ENCODE peak calls at places on chromosome 16, in five cellular contexts. A is heart right ventricle; J is naive thymus-derived CD4-positive, alpha-beta T cell; M is lower lobe of right lung; L is ascending aorta. E is an unnamed sample. For H3K4me1, the result is how much of the 10 kb centered on the place peaks cover.

GRCh38 chr16:12341423-12341822 is 364.9 kb downstream of the SNX29 start:
- DNase-seq in L (no peak), J (no peak), M (no peak), A (no peak), E (peak)

GRCh38 chr16:5615868-5616642 is 518.5 kb upstream of the EEF2KMT start:
- DNase-seq in A (peak), J (peak), M (peak), L (no peak), E (peak)

GRCh38 chr16:22001591-22001990 is 675 bp upstream of the PDZD9 start:
- DNase-seq in L (no peak), M (no peak), A (no peak), J (no peak), E (no peak)

GRCh38 chr16:52786105-52786504 is 239.2 kb upstream of the TOX3 start:
- DNase-seq in J (no peak), M (no peak), L (no peak), A (no peak), E (no peak)

GRCh38 chr16:73054732-73055481 is 7.0 kb upstream of the ZFHX3 start:
- DNase-seq in L (no peak), A (no peak), M (no peak), J (no peak), E (peak)

GRCh38 chr16:48164907-48165715 is 9.3 kb upstream of the ABCC12 start:
- DNase-seq in L (peak), A (peak), J (peak), M (peak), E (peak)

GRCh38 chr16:86011532-86011931 is 112.6 kb downstream of the IRF8 start:
- DNase-seq in J (no peak), A (no peak), L (no peak), M (no peak), E (no peak)

GRCh38 chr16:15398618-15399316 is 3.2 kb downstream of the MPV17L start:
- DNase-seq in J (no peak), L (no peak), A (no peak), M (no peak), E (peak)

GRCh38 chr16:89864421-89864820 is 9.0 kb upstream of the TCF25 start:
- DNase-seq in M (no peak), J (no peak), L (no peak), A (no peak), E (no peak)

GRCh38 chr16:51621610-51622009 is 470.5 kb upstream of the SALL1 start:
- DNase-seq in M (no peak), L (no peak), A (no peak), J (no peak), E (no peak)

GRCh38 chr16:20291807-20292206 is 35.5 kb downstream of the GP2 start:
- DNase-seq in M (no peak), L (no peak), J (no peak), A (no peak), E (no peak)

GRCh38 chr16:18041864-18042834 is 294.4 kb downstream of the NPIPA8 start:
- DNase-seq in L (no peak), A (no peak), J (no peak), M (no peak), E (no peak)

GRCh38 chr16:832652-833336 is 32.3 kb upstream of the GNG13 start:
- DNase-seq in L (no peak), J (no peak), M (no peak), A (no peak), E (no peak)

GRCh38 chr16:67017810-67018488 is 11.0 kb upstream of the CBFB start:
- DNase-seq in J (peak), M (peak), A (peak), L (peak), E (peak)

GRCh38 chr16:58426960-58427359 is 34.7 kb downstream of the GINS3 start:
- DNase-seq in J (no peak), M (no peak), A (peak), L (no peak), E (no peak)

GRCh38 chr16:58048914-58049696 is 23.6 kb downstream of the MMP15 start:
- DNase-seq in M (no peak), J (no peak), L (no peak), A (no peak), E (no peak)

GRCh38 chr16:87390641-87391323 is 1.4 kb upstream of the MAP1LC3B start:
- DNase-seq in A (no peak), L (no peak), M (peak), J (no peak), E (no peak)

GRCh38 chr16:57764341-57765159 is 29.0 kb downstream of the KATNB1 start:
- DNase-seq in J (no peak), A (no peak), M (peak), L (no peak), E (peak)

GRCh38 chr16:50598256-50598894 is 50.2 kb downstream of the NKD1 start:
- DNase-seq in L (peak), J (no peak), A (peak), M (peak), E (no peak)

GRCh38 chr16:249431-249830 is 14.8 kb downstream of the FAM234A start:
- DNase-seq in J (no peak), L (no peak), M (peak), A (no peak), E (no peak)

GRCh38 chr16:65068151-65068740 is 53.6 kb downstream of the CDH11 start:
- DNase-seq in M (no peak), L (no peak), A (no peak), J (no peak), E (no peak)

GRCh38 chr16:12403746-12404658 is 399.7 kb downstream of the CPPED1 start:
- DNase-seq in A (no peak), J (no peak), M (no peak), L (no peak), E (no peak)

GRCh38 chr16:51900221-51900780 is 646.6 kb downstream of the TOX3 start:
- DNase-seq in L (no peak), M (no peak), A (no peak), J (no peak), E (no peak)

GRCh38 chr16:49351119-49351518 is 22.5 kb upstream of the C16orf78 start:
- DNase-seq in L (no peak), A (no peak), M (no peak), J (no peak), E (no peak)

GRCh38 chr16:87734644-87735043 is 31.1 kb downstream of the KLHDC4 start:
- DNase-seq in M (no peak), L (no peak), A (no peak), J (no peak), E (no peak)

GRCh38 chr16:50505115-50505514 is 43.1 kb upstream of the NKD1 start:
- DNase-seq in M (no peak), A (no peak), J (no peak), L (no peak), E (no peak)

GRCh38 chr16:83549836-83550569 is 257.8 kb upstream of the HSBP1 start:
- DNase-seq in M (no peak), J (no peak), A (no peak), L (no peak), E (no peak)

GRCh38 chr16:49959552-49960277 is 65.3 kb upstream of the CNEP1R1 start:
- DNase-seq in A (no peak), M (peak), L (no peak), J (no peak), E (no peak)

GRCh38 chr16:47519037-47519436 is 57.9 kb downstream of the PHKB start:
- DNase-seq in A (no peak), M (no peak), J (no peak), L (no peak), E (no peak)

GRCh38 chr16:89308391-89309333 is 91.2 kb downstream of the ZNF778 start:
- DNase-seq in A (no peak), M (no peak), L (no peak), J (no peak), E (no peak)

GRCh38 chr16:57479422-57480126 is 6.7 kb downstream of the DOK4 start:
- DNase-seq in J (no peak), A (peak), M (no peak), L (peak), E (peak)

GRCh38 chr16:69711115-69711740 is 15.1 kb downstream of the NQO1 start:
- DNase-seq in A (no peak), L (no peak), M (no peak), J (no peak), E (no peak)

GRCh38 chr16:81521141-81521626 is 76.6 kb downstream of the CMIP start:
- DNase-seq in J (peak), A (no peak), M (peak), L (no peak), E (no peak)

DNA sequence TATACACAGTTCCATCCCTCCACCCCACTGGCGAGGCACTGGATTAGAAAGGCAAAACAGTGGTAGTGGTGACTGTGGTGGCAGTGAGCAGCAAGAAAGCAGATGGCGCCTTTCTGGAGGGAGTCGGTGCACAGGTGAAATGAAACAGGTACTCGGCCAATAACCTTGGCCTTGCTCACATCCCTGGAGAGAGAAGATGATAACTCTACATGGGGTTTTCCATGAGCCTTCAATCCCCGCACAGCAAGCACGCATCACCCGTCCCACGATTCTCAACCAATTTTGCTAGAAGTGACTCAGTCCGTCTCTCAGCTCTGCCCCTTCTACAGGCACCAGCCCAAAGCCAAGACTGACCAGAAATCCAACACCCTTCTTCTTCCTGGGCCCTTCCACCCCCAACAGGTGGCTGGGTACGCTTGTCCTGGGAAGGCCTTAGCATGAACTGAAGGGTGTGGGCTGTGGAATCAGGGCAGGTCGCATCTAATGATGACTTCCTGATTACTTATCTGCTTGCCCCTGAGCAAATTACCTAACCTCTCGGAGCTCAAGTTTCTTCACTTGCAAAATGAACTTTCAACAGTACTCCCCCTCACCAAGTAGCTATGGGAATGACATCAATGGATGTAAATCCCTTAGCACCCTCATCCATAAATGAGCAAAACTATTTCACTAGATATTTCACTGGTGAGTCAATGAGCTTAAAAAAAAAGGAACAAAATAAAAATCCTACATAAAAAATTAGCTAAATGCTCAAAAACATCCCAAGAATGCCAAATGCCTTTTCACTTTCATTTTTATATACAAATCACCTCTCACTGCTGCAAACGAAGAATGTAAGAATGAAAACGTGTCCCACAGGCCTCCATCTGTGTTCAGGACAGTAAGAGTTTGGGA is 18.0 kb downstream of the XPO6 start:
- DNase-seq in M (no peak), L (peak), A (no peak), J (peak), E (no peak)
- H3K4me1 ChIP-seq in M (under half), L (under half), A (under half), J (under half), E (under half)

GRCh38 chr16:78352184-78352583 is 252.7 kb downstream of the WWOX start:
- DNase-seq in M (no peak), J (no peak), A (no peak), L (no peak), E (no peak)

GRCh38 chr16:78348886-78349285 is 249.4 kb downstream of the WWOX start:
- DNase-seq in M (no peak), A (no peak), L (no peak), J (no peak), E (no peak)

GRCh38 chr16:78353610-78354009 is 254.2 kb downstream of the WWOX start:
- DNase-seq in A (no peak), L (no peak), M (no peak), J (no peak), E (no peak)
- H3K4me1 ChIP-seq in A (under half), L (under half), M (under half), J (under half), E (under half)

GRCh38 chr16:4096509-4096908 is 19.7 kb downstream of the ADCY9 start:
- DNase-seq in J (no peak), A (no peak), M (no peak), L (no peak), E (no peak)

GRCh38 chr16:4094138-4094773 is 22.0 kb downstream of the ADCY9 start:
- DNase-seq in L (peak), M (peak), J (no peak), A (no peak), E (peak)

GRCh38 chr16:4092547-4093265 is 23.5 kb downstream of the ADCY9 start:
- DNase-seq in M (no peak), L (no peak), A (no peak), J (no peak), E (no peak)

GRCh38 chr16:4091638-4092037 is 24.6 kb downstream of the ADCY9 start:
- DNase-seq in J (no peak), M (peak), L (no peak), A (no peak), E (no peak)

GRCh38 chr16:4093495-4094137 is 22.6 kb downstream of the ADCY9 start:
- DNase-seq in M (peak), J (no peak), A (peak), L (peak), E (no peak)
- H3K4me1 ChIP-seq in M (half or more), J (under half), A (half or more), L (under half), E (under half)

DNA sequence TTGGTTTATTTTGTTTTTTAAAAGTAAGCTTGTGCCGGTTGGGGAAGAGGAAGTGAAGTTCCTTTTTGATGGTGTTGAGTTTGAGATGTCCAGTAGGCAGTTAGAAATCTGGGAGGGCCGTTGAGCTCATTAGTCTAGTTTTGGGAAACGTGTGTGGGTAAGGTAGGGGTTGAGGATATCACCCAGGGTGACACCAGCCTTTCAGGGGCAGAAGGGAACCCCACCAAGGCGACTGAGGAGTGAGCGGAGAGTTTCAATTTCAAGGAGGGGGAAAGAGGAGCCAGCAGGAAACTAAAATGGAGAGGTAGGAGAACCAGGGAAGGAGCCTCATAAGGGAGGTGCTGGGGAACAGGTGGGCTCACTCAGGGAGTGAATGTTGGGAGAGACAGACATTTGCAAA is 22.7 kb downstream of the HAPSTR1 start:
- DNase-seq in A (no peak), J (no peak), L (no peak), M (no peak), E (no peak)
- H3K4me1 ChIP-seq in A (half or more), J (half or more), L (under half), M (half or more), E (half or more)

GRCh38 chr16:74605746-74606520 is 981 bp downstream of the GLG1 start:
- DNase-seq in M (no peak), J (no peak), L (no peak), A (no peak), E (no peak)
- H3K4me1 ChIP-seq in M (under half), J (under half), L (under half), A (under half), E (half or more)

DNA sequence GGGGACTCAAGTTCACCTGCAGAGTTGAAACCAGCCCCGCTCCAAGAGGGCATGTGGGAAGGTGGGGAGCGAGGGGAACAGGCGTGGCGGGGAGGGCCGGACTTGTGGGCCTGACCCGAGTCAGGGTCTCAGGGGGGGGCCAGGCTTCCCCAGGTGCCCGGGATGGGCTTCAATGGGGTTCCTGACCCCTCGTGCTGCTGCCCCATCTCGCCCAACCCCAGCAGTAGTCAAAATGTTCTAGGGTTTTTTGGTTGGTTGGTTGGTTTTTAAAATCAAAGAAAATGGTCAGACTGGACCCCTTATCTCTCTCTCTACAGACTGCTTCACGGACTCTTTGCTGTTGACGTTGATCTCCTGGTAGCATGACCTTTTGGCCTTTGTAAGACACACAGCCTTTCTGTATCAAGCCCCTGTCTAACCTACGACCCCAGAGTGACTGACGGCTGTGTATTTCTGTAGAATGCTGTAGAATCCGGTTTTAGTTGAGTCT is 69.5 kb downstream of the AMFR start:
- DNase-seq in J (no peak), M (peak), L (peak), A (no peak), E (no peak)
- H3K4me1 ChIP-seq in J (under half), M (under half), L (under half), A (under half), E (under half)

GRCh38 chr16:2691491-2692248 is 9.3 kb downstream of the KCTD5 start:
- DNase-seq in M (no peak), L (no peak), A (no peak), J (no peak), E (no peak)

GRCh38 chr16:2692948-2693651 is 10.8 kb downstream of the KCTD5 start:
- DNase-seq in M (no peak), L (no peak), A (no peak), J (no peak), E (no peak)

GRCh38 chr16:2689968-2690830 is 7.9 kb downstream of the KCTD5 start:
- DNase-seq in J (no peak), A (no peak), M (peak), L (no peak), E (no peak)

GRCh38 chr16:2690852-2691251 is 8.5 kb downstream of the KCTD5 start:
- DNase-seq in M (no peak), A (no peak), L (no peak), J (no peak), E (no peak)

DNA sequence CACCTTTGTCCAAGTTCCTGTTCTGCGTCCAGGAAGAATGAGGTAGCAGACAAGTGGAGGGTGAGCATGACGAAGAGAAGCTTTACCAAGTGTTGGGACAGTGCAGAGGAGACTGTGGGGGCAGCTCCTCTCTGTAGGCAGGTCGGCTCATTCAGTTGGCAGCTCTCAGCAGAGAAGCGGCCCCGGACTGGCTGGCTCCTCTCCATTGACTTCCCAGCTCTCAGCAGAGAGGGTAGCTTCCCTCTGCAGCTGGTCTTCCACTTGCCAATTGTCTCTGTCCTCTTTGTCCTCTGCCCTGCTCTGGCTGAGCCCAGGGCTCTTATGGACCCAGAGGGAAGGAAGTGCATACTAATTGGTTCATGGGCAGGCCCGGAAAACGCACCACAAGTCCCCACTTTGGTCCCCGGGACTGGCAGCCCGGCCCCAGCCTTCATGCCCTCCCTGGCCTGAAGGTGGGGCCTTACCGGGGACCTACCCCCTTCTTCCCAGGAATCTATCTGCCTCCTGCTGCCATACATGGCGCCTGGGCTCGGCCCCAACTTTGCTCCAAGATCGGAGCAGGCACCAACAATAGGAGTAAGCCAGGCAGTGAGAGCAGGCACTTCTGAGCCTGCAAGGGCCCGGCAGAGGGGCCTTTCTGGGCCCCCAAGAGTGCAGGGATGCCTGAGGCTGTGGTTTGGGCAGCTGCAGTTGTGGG is 10.1 kb downstream of the KCTD5 start:
- DNase-seq in M (no peak), A (peak), J (no peak), L (no peak), E (no peak)
- H3K4me1 ChIP-seq in M (under half), A (under half), J (under half), L (under half), E (under half)

E was measured in HepG2.